ENCODE peak calls at places on chromosomes 16 and 17, in four cellular contexts. M, E, D and Z are unnamed samples.

GRCh38 chr17:29590979-29591736 is 1.7 kb upstream of the GIT1 start:
- DNase-seq in M (peak), D (peak), E (peak), Z (peak)

GRCh38 chr17:27294689-27295630 is 1.0 kb downstream of the WSB1 start:
- DNase-seq in D (peak), M (peak), E (peak), Z (peak)

GRCh38 chr17:2011421-2012371 is 13.4 kb downstream of the RTN4RL1 start:
- DNase-seq in M (no peak), D (peak), E (peak), Z (no peak)

GRCh38 chr17:1060991-1061390 is 64.1 kb downstream of the TIMM22 start:
- DNase-seq in E (peak), D (no peak), M (peak), Z (no peak)

GRCh38 chr17:28244446-28244845 is 74.6 kb upstream of the TMEM97 start:
- DNase-seq in D (no peak), M (no peak), E (no peak), Z (no peak)

GRCh38 chr16:12155235-12155634 is 178.7 kb downstream of the SNX29 start:
- DNase-seq in D (no peak), M (no peak), E (peak), Z (no peak)

GRCh38 chr17:81094744-81095607 is 60.0 kb downstream of the BAIAP2 start:
- DNase-seq in D (peak), M (peak), E (peak), Z (no peak)

GRCh38 chr17:43553501-43554018 is 7.4 kb upstream of the ETV4 start:
- DNase-seq in D (peak), E (no peak), M (no peak), Z (no peak)

GRCh38 chr17:57989011-57989345 is 924 bp upstream of the VEZF1 start:
- DNase-seq in M (no peak), E (peak), D (peak), Z (no peak)

GRCh38 chr17:56393156-56393555 is 200.3 kb upstream of the NOG start:
- DNase-seq in D (no peak), E (no peak), M (no peak), Z (no peak)

GRCh38 chr16:50335198-50335958 is 33.4 kb downstream of the BRD7 start:
- DNase-seq in M (no peak), E (no peak), D (no peak), Z (peak)